ENCODE peak calls at places on chromosomes 13 and 19, in seven cellular contexts. X is CD4-positive, alpha-beta memory T cell; E is fibroblast of mammary gland; Q is effector memory CD4-positive, alpha-beta T cell; P is astrocyte of the cerebellum; F is osteoblast; B is right cardiac atrium. Z is an unnamed sample.

GRCh38 chr19:4414800-4415251 is 12.4 kb downstream of the CHAF1A start:
- DNase-seq in X (no peak), E (peak), Q (no peak), P (no peak), F (peak), B (no peak), Z (no peak)

GRCh38 chr19:4310247-4311121 is 6.1 kb downstream of the FSD1 start:
- DNase-seq in X (no peak), E (no peak), Q (no peak), P (no peak), F (peak), B (no peak), Z (peak)

GRCh38 chr19:1812426-1813196 is 535 bp upstream of the ATP8B3 start:
- DNase-seq in X (peak), E (peak), Q (peak), P (peak), F (peak), B (peak), Z (peak)

GRCh38 chr13:52924241-52925148 is 76.1 kb upstream of the PCDH8 start:
- DNase-seq in X (no peak), E (no peak), Q (no peak), P (no peak), F (no peak), B (peak), Z (no peak)

GRCh38 chr19:13330285-13330684 is 176.0 kb downstream of the CACNA1A start:
- DNase-seq in X (no peak), E (no peak), Q (no peak), P (no peak), F (no peak), B (no peak), Z (no peak)

GRCh38 chr19:991174-991931 is 7.2 kb downstream of the WDR18 start:
- DNase-seq in X (peak), E (peak), Q (peak), P (no peak), F (peak), B (peak), Z (peak)

GRCh38 chr19:54017266-54017665 is 25.8 kb downstream of the CACNG6 start:
- DNase-seq in X (no peak), E (peak), Q (no peak), P (no peak), F (peak), B (no peak), Z (peak)

GRCh38 chr13:46140044-46140443 is 35.2 kb upstream of the CPB2 start:
- DNase-seq in X (no peak), E (no peak), Q (no peak), P (no peak), F (no peak), B (no peak), Z (no peak)

GRCh38 chr13:52029569-52029968 is 5.1 kb downstream of the UTP14C start:
- DNase-seq in X (no peak), E (no peak), Q (no peak), P (no peak), F (no peak), B (no peak), Z (no peak)

GRCh38 chr19:30153326-30154210 is 211.5 kb downstream of the URI1 start:
- DNase-seq in X (no peak), E (no peak), Q (no peak), P (no peak), F (no peak), B (no peak), Z (no peak)

GRCh38 chr13:112097770-112098169 is 30.8 kb downstream of the SOX1 start:
- DNase-seq in X (no peak), E (no peak), Q (no peak), P (no peak), F (no peak), B (no peak), Z (no peak)

GRCh38 chr13:42272115-42272756 is at the start of gene AKAP11:
- DNase-seq in X (no peak), E (peak), Q (no peak), P (no peak), F (peak), B (peak), Z (peak)

GRCh38 chr13:41766439-41766838 is 194.5 kb downstream of the VWA8 start:
- DNase-seq in X (no peak), E (no peak), Q (no peak), P (no peak), F (no peak), B (no peak), Z (no peak)

GRCh38 chr19:9757544-9758501 is 10.7 kb downstream of the ZNF846 start:
- DNase-seq in X (no peak), E (peak), Q (no peak), P (no peak), F (no peak), B (no peak), Z (peak)

GRCh38 chr13:51009597-51009996 is 100.0 kb downstream of the RNASEH2B start:
- DNase-seq in X (no peak), E (no peak), Q (no peak), P (no peak), F (no peak), B (no peak), Z (no peak)
- H3K4me3 ChIP-seq in X (no peak), E (no peak), Q (no peak), P (no peak), F (no peak), B (no peak), Z (no peak)

DNA sequence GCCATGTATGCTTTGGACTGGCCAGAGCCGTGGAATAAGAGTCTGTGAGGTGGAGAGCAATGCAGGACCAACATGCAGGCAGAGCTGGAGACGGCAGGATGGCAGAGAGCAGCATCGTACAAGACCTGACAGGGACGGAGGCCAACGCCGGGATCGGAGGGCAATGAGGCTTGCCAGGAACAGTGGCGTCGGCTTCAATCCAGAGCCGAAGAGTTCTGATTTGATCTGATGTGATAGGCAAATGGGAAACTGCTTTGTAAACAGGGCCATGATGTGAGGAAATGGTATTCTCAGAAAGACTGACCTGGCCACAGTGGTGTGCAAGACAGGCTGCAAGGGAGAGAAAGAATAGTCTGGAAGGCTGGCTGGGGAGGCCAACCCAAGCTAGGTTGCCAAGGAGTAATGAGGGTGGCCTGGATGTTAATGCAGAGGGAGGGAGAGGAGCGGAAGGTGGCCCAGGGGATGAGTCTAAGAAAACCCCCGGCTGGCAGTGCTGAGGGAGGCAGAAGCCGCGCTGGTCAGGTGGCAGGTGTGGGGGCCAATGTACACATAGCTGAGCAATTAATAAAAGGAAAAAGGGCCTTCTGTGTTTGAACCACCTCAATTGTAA is 26.7 kb downstream of the RCBTB2 start:
- DNase-seq in X (no peak), E (no peak), Q (no peak), P (no peak), F (no peak), B (no peak), Z (no peak)
- H3K4me3 ChIP-seq in X (peak), E (no peak), Q (peak), P (no peak), F (no peak), B (no peak), Z (no peak)

GRCh38 chr19:34088292-34088691 is 84.0 kb upstream of the LSM14A start:
- DNase-seq in X (no peak), E (no peak), Q (no peak), P (no peak), F (no peak), B (no peak), Z (no peak)

GRCh38 chr19:34085336-34085735 is 87.0 kb upstream of the LSM14A start:
- DNase-seq in X (no peak), E (no peak), Q (no peak), P (no peak), F (no peak), B (no peak), Z (no peak)

GRCh38 chr19:34082289-34083077 is 89.8 kb upstream of the LSM14A start:
- DNase-seq in X (no peak), E (no peak), Q (no peak), P (no peak), F (no peak), B (no peak), Z (no peak)

GRCh38 chr19:34089566-34089965 is 82.7 kb upstream of the LSM14A start:
- DNase-seq in X (no peak), E (no peak), Q (no peak), P (no peak), F (no peak), B (no peak), Z (no peak)

GRCh38 chr19:34084396-34085145 is 87.7 kb upstream of the LSM14A start:
- DNase-seq in X (no peak), E (no peak), Q (no peak), P (no peak), F (no peak), B (no peak), Z (no peak)
- H3K4me3 ChIP-seq in X (no peak), E (no peak), Q (no peak), P (no peak), F (no peak), B (no peak), Z (no peak)

GRCh38 chr19:8366121-8366581 is 2.2 kb downstream of the ANGPTL4 start:
- DNase-seq in X (no peak), E (no peak), Q (no peak), P (no peak), F (peak), B (peak), Z (no peak)

GRCh38 chr19:8366961-8367326 is 3.0 kb downstream of the ANGPTL4 start:
- DNase-seq in X (no peak), E (peak), Q (no peak), P (no peak), F (peak), B (no peak), Z (peak)

GRCh38 chr19:8367327-8368001 is 3.5 kb downstream of the ANGPTL4 start:
- DNase-seq in X (no peak), E (peak), Q (no peak), P (peak), F (peak), B (peak), Z (peak)

GRCh38 chr19:8370176-8371010 is 6.4 kb downstream of the ANGPTL4 start:
- DNase-seq in X (no peak), E (no peak), Q (no peak), P (no peak), F (peak), B (peak), Z (no peak)

DNA sequence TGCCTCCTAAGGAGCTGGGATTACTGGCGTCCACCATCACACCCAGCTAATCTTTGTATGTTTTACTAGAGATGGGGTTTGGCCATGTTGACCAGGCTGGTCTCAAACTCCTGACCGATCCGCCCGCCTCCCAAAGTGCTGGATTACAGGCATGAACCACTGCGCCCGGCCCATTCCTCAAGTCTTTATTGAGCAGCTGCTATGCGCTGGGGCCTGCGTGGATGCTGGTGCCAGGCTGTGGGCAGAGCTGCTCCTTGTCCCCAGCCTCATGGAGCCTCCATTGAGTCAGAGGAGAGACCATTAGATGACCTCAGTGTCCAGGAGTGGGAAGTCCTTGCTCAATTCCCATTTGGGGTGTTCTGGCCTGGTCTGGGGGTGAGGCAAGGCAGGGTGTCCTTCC is 4.2 kb downstream of the ANGPTL4 start:
- DNase-seq in X (no peak), E (no peak), Q (no peak), P (no peak), F (peak), B (no peak), Z (no peak)
- H3K4me3 ChIP-seq in X (no peak), E (no peak), Q (no peak), P (no peak), F (no peak), B (no peak), Z (no peak)

DNA sequence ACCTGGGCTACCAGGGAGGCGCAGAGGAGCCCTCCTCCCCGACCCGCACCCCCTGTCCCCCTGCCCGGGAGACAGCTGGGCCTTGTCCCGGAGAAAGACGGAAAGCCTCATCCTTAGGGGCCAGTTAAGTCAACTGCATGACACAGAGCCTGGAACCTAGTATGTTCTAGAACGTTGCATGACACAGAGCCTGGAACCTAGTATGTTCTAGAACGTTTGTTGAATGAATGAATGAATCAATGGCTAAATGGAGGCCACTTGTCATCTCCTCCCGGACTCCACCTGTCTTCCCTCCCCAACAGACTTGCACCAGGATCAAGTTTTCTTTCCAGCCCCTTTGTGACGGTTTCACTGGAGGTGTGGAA is 706 bp downstream of the SERP2 start:
- DNase-seq in X (no peak), E (peak), Q (no peak), P (no peak), F (no peak), B (no peak), Z (no peak)
- H3K4me3 ChIP-seq in X (no peak), E (peak), Q (no peak), P (peak), F (peak), B (peak), Z (peak)

GRCh38 chr13:50250403-50250802 is 235.2 kb downstream of the KCNRG start:
- DNase-seq in X (no peak), E (no peak), Q (no peak), P (no peak), F (no peak), B (no peak), Z (no peak)
- H3K4me3 ChIP-seq in X (no peak), E (no peak), Q (no peak), P (no peak), F (no peak), B (no peak), Z (no peak)

Z was measured in cardiac fibroblast.